ENCODE peak calls at places on chromosomes 4 and X, in four cellular contexts. C, J, U and O are unnamed samples.

GRCh38 chrX:134484039-134484438 is 24.1 kb downstream of the HPRT1 start:
- DNase-seq in U (no peak), C (peak; percentile 15), J (peak; percentile 14), O (peak; percentile 18)

GRCh38 chr4:83011779-83012630 is 1.4 kb upstream of the LIN54 start:
- DNase-seq in C (no peak), J (no peak), U (no peak), O (no peak)

GRCh38 chr4:73434311-73434710 is 1.7 kb upstream of the AFP start:
- DNase-seq in U (no peak), C (peak; percentile 45), J (peak; percentile 13), O (peak; percentile 12)

GRCh38 chrX:2679534-2680485 is 11.3 kb upstream of the CD99 start:
- DNase-seq in U (no peak), J (no peak), C (no peak), O (no peak)

GRCh38 chr4:55635760-55636621 is at the start of gene NMU:
- DNase-seq in J (peak; percentile 68), U (no peak), C (peak; percentile 13), O (peak; percentile 87)

GRCh38 chrX:20267599-20267923 is 852 bp upstream of the RPS6KA3 start:
- DNase-seq in C (no peak), U (no peak), J (no peak), O (no peak)

GRCh38 chrX:13688772-13689518 is at the start of gene RAB9A:
- DNase-seq in J (peak; percentile 89), U (no peak), C (peak; percentile 33), O (peak; percentile 98)

GRCh38 chr4:73036123-73036522 is 33.4 kb downstream of the COX18 start:
- DNase-seq in C (no peak), J (no peak), U (no peak), O (no peak)

GRCh38 chr4:11635336-11635735 is 206.6 kb upstream of the HS3ST1 start:
- DNase-seq in C (no peak), U (no peak), J (no peak), O (no peak)

GRCh38 chr4:183905081-183905592 is at the start of gene STOX2:
- DNase-seq in U (no peak), C (peak; percentile 26), J (no peak), O (peak; percentile 93)

GRCh38 chr4:148435654-148436406 is 6.4 kb downstream of the NR3C2 start:
- DNase-seq in J (no peak), U (no peak), C (no peak), O (no peak)

GRCh38 chr4:99754756-99755155 is 61.9 kb upstream of the DAPP1 start:
- DNase-seq in J (no peak), C (no peak), U (no peak), O (no peak)

GRCh38 chr4:4341861-4342650 is 44.8 kb upstream of the NSG1 start:
- DNase-seq in U (no peak), J (no peak), C (no peak), O (no peak)

GRCh38 chrX:49919617-49920016 is 2.8 kb upstream of the CLCN5 start:
- DNase-seq in J (peak; percentile 56), C (peak; percentile 9), U (no peak), O (peak; percentile 56)

GRCh38 chr4:182643801-182644311 is 273.3 kb downstream of the DCTD start:
- DNase-seq in U (no peak), J (no peak), C (no peak), O (no peak)

GRCh38 chr4:8525383-8526120 is 54.6 kb upstream of the GPR78 start:
- DNase-seq in J (no peak), C (no peak), U (no peak), O (no peak)

GRCh38 chr4:41058426-41058825 is 155.9 kb downstream of the APBB2 start:
- DNase-seq in U (no peak), J (no peak), C (no peak), O (no peak)

GRCh38 chrX:69531031-69531755 is 27.1 kb downstream of the NALF2 start:
- DNase-seq in J (no peak), C (no peak), U (no peak), O (no peak)

GRCh38 chrX:119410027-119410819 is 11.1 kb downstream of the SLC25A43 start:
- DNase-seq in C (peak; percentile 57), J (no peak), U (no peak), O (no peak)

DNA sequence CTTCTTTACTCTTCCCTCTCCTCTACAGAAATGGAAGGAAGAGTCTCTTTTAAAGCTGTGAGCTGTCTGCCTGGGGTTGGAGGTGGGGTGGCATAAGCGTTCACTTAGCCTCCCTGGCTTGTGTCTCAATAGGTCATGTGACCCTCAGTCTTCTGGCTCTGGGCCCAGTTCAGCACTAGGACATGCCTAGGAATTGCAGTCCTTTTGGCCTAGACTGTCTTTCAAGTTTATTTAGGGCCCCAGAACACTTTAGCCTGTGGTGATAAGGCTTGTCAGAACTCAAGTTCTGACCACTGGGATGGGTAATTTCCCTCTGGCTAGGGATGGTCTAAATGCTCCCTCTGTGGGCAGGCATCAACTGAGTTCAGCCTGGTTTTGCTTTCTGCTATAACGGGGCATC is 34.3 kb upstream of the ARMCX4 start:
- DNase-seq in J (no peak), C (no peak), U (no peak), O (no peak)
- TF ChIP-seq REST in J (no peak), C (no peak), U (no peak), O (no peak)

GRCh38 chr4:6332042-6332668 is 62.5 kb downstream of the WFS1 start:
- DNase-seq in U (no peak), C (no peak), J (peak; percentile 66), O (peak; percentile 84)
- TF ChIP-seq NFIC in U (no peak), C (no peak), J (peak; percentile 50), O (no peak)

GRCh38 chrX:103063918-103064434 is at the start of gene BEX1:
- DNase-seq in U (no peak), C (peak; percentile 35), J (no peak), O (peak; percentile 86)

GRCh38 chrX:103061486-103061885 is 2.5 kb downstream of the BEX1 start:
- DNase-seq in J (no peak), C (peak; percentile 2), U (no peak), O (no peak)

GRCh38 chrX:103066606-103067005 is 2.6 kb upstream of the BEX1 start:
- DNase-seq in C (no peak), J (no peak), U (no peak), O (no peak)

DNA sequence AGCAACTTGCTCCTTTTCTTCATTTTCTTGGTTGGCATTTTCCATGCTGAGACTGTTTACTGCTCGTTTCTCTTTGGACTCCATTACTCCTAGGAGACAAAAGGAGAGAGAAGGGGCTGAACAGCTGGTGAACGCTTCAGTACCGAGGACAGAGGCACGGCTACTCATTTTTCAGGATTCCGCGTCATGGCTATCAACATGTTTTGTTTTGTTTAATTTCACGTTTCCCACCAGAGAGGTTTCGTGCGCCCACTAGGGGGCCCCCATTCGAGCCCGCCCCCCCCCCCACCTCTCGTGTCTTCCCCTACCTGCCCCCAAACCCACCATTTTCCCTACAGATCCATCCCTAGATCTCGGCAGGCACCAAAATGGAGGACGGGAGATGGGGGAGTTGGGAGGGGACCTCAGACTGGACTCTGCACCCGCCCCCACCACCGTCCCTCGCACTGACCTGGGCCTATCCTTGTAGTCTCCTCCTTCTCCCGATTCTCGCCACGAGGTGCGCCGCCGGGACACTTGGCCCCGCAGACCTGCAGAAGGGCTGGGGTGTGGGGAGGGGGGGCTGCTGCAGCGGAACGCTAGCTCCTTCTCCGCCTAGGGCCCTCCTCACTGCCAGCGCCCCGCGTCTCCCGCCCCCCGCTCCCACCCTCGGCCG is 653 bp downstream of the BEX1 start:
- DNase-seq in C (peak; percentile 9), J (no peak), U (no peak), O (peak; percentile 78)
- TF ChIP-seq REST in C (peak; percentile 93), J (peak; percentile 37), U (peak; percentile 80), O (peak; percentile 95)

DNA sequence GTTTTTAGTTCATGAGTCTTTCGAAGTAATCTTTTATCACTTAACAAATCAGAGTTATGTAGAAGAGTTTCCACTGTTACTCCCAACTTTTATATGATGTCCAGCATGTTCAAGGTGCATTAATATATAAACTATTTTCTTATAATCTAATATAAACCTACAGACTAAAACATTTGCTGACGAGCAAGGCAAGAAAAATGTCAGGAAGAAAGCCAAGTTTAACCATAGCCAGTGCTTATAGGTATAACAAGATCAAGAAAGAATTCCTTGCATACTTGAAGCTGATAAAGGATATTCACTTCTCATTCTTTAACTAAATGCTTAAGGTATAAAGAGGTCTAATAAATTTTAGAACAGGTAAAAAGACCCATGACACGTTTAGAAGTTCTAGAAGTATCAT is 167.7 kb downstream of the NPNT start:
- DNase-seq in U (no peak), J (no peak), C (no peak), O (no peak)
- TF ChIP-seq NFIC in U (no peak), J (no peak), C (no peak), O (no peak)

GRCh38 chr4:128286474-128287158 is 997 bp downstream of the PGRMC2 start:
- DNase-seq in J (peak; percentile 33), U (no peak), C (peak; percentile 44), O (peak; percentile 29)

GRCh38 chr4:128289523-128290158 is 2.0 kb upstream of the PGRMC2 start:
- DNase-seq in U (no peak), C (no peak), J (no peak), O (no peak)

GRCh38 chr4:128287159-128287870 is at the start of gene PGRMC2:
- DNase-seq in U (no peak), C (no peak), J (peak; percentile 30), O (peak; percentile 61)

GRCh38 chr4:128288689-128289106 is 1.1 kb upstream of the PGRMC2 start:
- DNase-seq in J (no peak), C (no peak), U (peak; percentile 17), O (no peak)

GRCh38 chr4:128287871-128288688 is 467 bp upstream of the PGRMC2 start:
- DNase-seq in J (peak; percentile 97), U (peak; percentile 97), C (peak; percentile 96), O (peak; percentile 99)
- TF ChIP-seq REST in J (no peak), U (no peak), C (peak; percentile 40), O (peak; percentile 33)

GRCh38 chr4:3199661-3200422 is 49.1 kb upstream of the MSANTD1 start:
- DNase-seq in C (no peak), J (no peak), U (no peak), O (no peak)

GRCh38 chr4:3200423-3201090 is 48.4 kb upstream of the MSANTD1 start:
- DNase-seq in C (no peak), J (no peak), U (no peak), O (no peak)

GRCh38 chr4:3197366-3198105 is 51.4 kb upstream of the MSANTD1 start:
- DNase-seq in C (no peak), J (no peak), U (no peak), O (no peak)

GRCh38 chr4:3196670-3197359 is 52.1 kb upstream of the MSANTD1 start:
- DNase-seq in J (no peak), C (no peak), U (no peak), O (no peak)

DNA sequence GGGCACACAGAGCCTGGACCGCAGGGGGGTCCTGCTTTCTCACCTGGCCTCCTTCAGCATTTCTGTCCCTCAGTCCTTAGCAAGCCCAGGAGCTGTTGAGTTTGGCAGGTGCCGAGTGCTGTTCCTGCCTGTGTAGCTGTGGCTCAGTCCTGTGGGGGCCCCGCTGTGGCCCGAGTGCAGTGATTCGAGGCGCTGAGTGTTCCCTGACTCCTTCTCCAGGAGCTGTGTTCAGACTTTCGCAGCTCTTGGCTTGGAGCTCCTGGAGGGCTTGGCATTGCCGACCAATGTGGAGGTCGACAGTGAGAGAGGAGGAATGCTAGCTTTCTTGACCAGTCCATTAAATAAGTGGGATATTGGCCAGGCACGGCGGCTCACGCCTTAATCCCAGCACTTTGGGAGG is 50.1 kb upstream of the MSANTD1 start:
- DNase-seq in U (no peak), C (no peak), J (no peak), O (no peak)
- TF ChIP-seq NFIC in U (no peak), C (no peak), J (no peak), O (no peak)